ENCODE peak calls at places on chromosomes 4 and X, in seven cellular contexts. N is germinal center, A is heart right ventricle, S is COR-L47, E is fibroblast of mammary gland, Y is NCI-H774, Z is Ammon's horn. P is an unnamed sample.

GRCh38 chrX:100643943-100644587 is at the start of gene SRPX2:
- DNase-seq in A (no peak), E (peak), Y (no peak), S (no peak), N (no peak), Z (peak), P (peak)

GRCh38 chr4:177047070-177047850 is 254.5 kb upstream of the VEGFC start:
- DNase-seq in N (peak), Y (no peak), S (peak), Z (peak), A (peak), E (peak), P (peak)

GRCh38 chr4:6523251-6523650 is 50.8 kb upstream of the PPP2R2C start:
- DNase-seq in Y (no peak), A (no peak), E (peak), S (no peak), Z (no peak), N (no peak), P (no peak)

GRCh38 chr4:81617569-81617968 is 145.9 kb upstream of the RASGEF1B start:
- DNase-seq in Z (no peak), Y (no peak), N (no peak), S (no peak), E (no peak), A (no peak), P (no peak)

GRCh38 chr4:42151568-42152506 is 618 bp downstream of the BEND4 start:
- DNase-seq in Y (peak), A (no peak), Z (peak), S (peak), E (no peak), N (peak), P (no peak)

GRCh38 chr4:40523581-40523980 is 106.1 kb downstream of the RBM47 start:
- DNase-seq in N (no peak), S (no peak), Z (no peak), E (no peak), A (no peak), Y (no peak), P (no peak)

GRCh38 chrX:15815779-15816452 is 25.6 kb downstream of the ZRSR2 start:
- DNase-seq in Z (peak), E (peak), A (no peak), Y (no peak), S (no peak), N (peak), P (no peak)

GRCh38 chrX:119503484-119503861 is 35.2 kb downstream of the SLC25A5 start:
- DNase-seq in A (no peak), S (no peak), N (no peak), E (peak), Y (no peak), Z (no peak), P (no peak)

GRCh38 chr4:70559924-70560323 is 32.1 kb upstream of the AMBN start:
- DNase-seq in Z (no peak), S (no peak), N (no peak), A (no peak), E (no peak), Y (no peak), P (no peak)

GRCh38 chr4:15600176-15600575 is 55.0 kb downstream of the FBXL5 start:
- DNase-seq in A (no peak), E (no peak), Y (no peak), Z (no peak), N (no peak), S (no peak), P (no peak)

GRCh38 chr4:84684361-84684760 is 101.4 kb downstream of the CDS1 start:
- DNase-seq in Z (no peak), N (no peak), Y (no peak), E (no peak), S (no peak), A (no peak), P (no peak)

GRCh38 chrX:102959471-102959870 is 22.4 kb downstream of the RAB40AL start:
- DNase-seq in N (no peak), S (no peak), Z (no peak), E (peak), Y (no peak), A (no peak), P (no peak)

GRCh38 chr4:24689212-24689611 is 104.9 kb upstream of the DHX15 start:
- DNase-seq in E (no peak), A (no peak), S (no peak), N (no peak), Z (no peak), Y (no peak), P (no peak)

GRCh38 chr4:146134761-146135160 is 40.8 kb upstream of the LSM6 start:
- DNase-seq in A (no peak), N (no peak), Z (peak), S (peak), E (peak), Y (peak), P (peak)

GRCh38 chrX:14356401-14356800 is 172.9 kb upstream of the GLRA2 start:
- DNase-seq in Z (no peak), E (peak), Y (no peak), S (no peak), N (no peak), A (no peak), P (no peak)

GRCh38 chr4:8744083-8744805 is 127.4 kb downstream of the HMX1 start:
- DNase-seq in E (no peak), Y (no peak), S (no peak), Z (no peak), N (no peak), A (no peak), P (no peak)

GRCh38 chr4:94127707-94128328 is 79.8 kb upstream of the SMARCAD1 start:
- DNase-seq in E (peak), N (peak), Z (no peak), A (no peak), Y (no peak), S (peak), P (no peak)

GRCh38 chr4:118586357-118586790 is 98.8 kb upstream of the METTL14 start:
- DNase-seq in S (no peak), N (no peak), Y (no peak), E (peak), Z (no peak), A (peak), P (no peak)

GRCh38 chr4:68373513-68373912 is 23.6 kb upstream of the YTHDC1 start:
- DNase-seq in N (peak), Z (peak), S (no peak), E (peak), A (peak), Y (no peak), P (peak)

GRCh38 chr4:109005523-109005922 is 242.7 kb upstream of the ETNPPL start:
- DNase-seq in S (no peak), E (peak), A (no peak), Y (no peak), Z (no peak), N (no peak), P (no peak)

P was measured in tibial nerve.